ENCODE peak calls at places on chromosomes 4 and X, in five cellular contexts. F is gastrocnemius medialis, J is sigmoid colon, P is mucosa of descending colon, Q is mammary epithelial cell. Z is an unnamed sample.

GRCh38 chr4:168993724-168994510 is 16.1 kb downstream of the CBR4 start:
- DNase-seq in J (no peak), Q (peak; percentile 64), P (no peak), F (no peak), Z (no peak)

GRCh38 chrX:53255738-53256191 is 25.6 kb downstream of the IQSEC2 start:
- DNase-seq in P (no peak), J (peak; percentile 53), Q (no peak), F (no peak), Z (no peak)

GRCh38 chr4:111788046-111788642 is 357.1 kb upstream of the FAM241A start:
- DNase-seq in F (no peak), Q (no peak), J (no peak), P (no peak), Z (peak; percentile 48)

GRCh38 chr4:19455196-19455595 is 796.5 kb upstream of the SLIT2 start:
- DNase-seq in J (no peak), P (no peak), Q (no peak), F (no peak), Z (no peak)

GRCh38 chr4:101345271-101345595 is 2.1 kb downstream of the PPP3CA start:
- DNase-seq in P (no peak), F (no peak), J (no peak), Q (no peak), Z (no peak)

GRCh38 chrX:12771445-12772069 is 19.7 kb upstream of the PRPS2 start:
- DNase-seq in J (no peak), F (no peak), Q (no peak), P (peak; percentile 66), Z (peak; percentile 66)

GRCh38 chr4:168744021-168744420 is 247.2 kb downstream of the PALLD start:
- DNase-seq in J (no peak), Q (no peak), P (no peak), F (no peak), Z (no peak)

GRCh38 chrX:32877592-32877991 is 333.8 kb downstream of the DMD start:
- DNase-seq in F (no peak), Q (peak; percentile 87), J (no peak), P (no peak), Z (no peak)

GRCh38 chr4:185128272-185129119 is 14.6 kb upstream of the SLC25A4 start:
- DNase-seq in J (no peak), Q (peak; percentile 20), F (no peak), P (no peak), Z (peak; percentile 52)

DNA sequence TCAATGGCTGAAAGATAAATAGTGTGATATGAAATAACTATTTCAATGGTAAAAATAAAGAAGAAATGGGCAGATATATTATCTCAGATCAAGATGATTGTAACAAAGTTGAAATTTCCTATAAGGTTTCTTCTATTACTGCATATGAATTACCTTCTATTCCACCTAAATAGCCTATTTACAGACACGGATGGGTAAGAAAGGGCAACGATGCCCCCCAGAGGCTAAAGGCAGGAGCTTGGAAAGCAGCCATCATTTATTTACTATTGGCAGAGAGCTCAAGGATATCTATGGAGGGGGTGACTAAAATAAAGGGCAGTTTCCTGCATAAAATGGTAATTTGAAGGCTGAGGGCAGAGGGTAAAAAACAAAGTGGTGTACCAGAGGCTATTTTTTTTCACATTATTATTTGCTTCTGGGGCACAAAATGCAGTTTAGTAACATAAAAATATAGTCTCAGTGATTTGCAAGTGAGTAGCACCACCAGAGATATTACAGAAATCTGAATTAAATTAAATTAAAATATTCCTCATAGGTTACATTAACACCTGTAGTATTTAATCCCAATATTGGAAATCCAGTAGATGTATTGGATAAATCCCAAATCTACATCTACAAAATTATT is 123.1 kb downstream of the BTC start:
- DNase-seq in J (no peak), Q (peak; percentile 62), P (no peak), F (no peak), Z (peak; percentile 63)
- TF ChIP-seq CTCF in J (peak; percentile 42), Q (peak; percentile 89), P (no peak), F (no peak), Z (peak; percentile 34)

DNA sequence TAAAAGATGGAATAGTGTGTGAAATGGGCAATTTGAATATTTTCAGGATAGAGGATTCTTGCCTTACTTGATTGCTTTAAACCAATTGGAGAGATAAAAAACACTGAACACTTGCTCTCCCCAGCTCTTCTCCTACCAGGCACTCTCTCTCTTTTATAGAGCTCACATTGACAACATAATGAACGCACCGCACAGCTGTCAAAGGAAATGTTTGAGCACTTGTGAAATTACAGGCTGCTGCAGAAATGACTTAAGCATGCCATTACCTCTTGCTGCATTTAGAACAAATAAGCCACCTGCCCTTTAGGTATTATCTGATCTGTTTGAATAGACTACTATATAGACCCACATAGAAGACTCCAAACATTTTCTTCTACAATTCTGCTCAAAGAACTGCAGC is 227.7 kb downstream of the C4orf33 start:
- DNase-seq in Q (no peak), F (no peak), J (no peak), P (no peak), Z (no peak)
- TF ChIP-seq CTCF in Q (no peak), F (no peak), J (no peak), P (no peak), Z (no peak)

GRCh38 chrX:150127216-150127615 is 188.9 kb upstream of the EOLA2 start:
- DNase-seq in F (no peak), P (no peak), Q (no peak), J (no peak), Z (no peak)
- TF ChIP-seq CTCF in F (no peak), P (no peak), Q (no peak), J (no peak), Z (no peak)

DNA sequence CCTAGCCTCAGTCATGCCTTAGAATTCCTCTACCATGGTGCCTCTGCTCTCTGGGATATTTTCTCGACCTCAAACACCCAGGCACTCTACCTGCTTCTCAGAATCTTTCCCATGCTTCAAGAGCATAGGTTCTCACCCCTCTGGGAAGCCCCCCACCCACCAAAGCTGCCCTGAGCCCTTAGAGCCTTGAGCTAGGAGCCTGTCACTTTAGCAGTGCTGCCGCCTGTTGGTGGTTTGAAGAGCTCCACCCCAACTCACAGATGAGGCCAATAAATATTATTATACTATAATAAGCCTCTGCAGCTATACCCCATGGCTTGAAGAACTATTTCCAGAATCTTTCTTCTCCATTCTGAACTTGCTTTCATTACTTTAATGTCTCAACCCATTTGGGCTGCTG is 109.7 kb downstream of the RTL5 start:
- DNase-seq in Q (no peak), J (no peak), P (no peak), F (no peak), Z (no peak)
- TF ChIP-seq CTCF in Q (peak; percentile 36), J (peak; percentile 10), P (no peak), F (no peak), Z (peak; percentile 40)

GRCh38 chrX:119880552-119881437 is 9.2 kb downstream of the NDUFA1 start:
- DNase-seq in Q (peak; percentile 29), P (no peak), J (no peak), F (no peak), Z (peak; percentile 18)
- TF ChIP-seq CTCF in Q (peak; percentile 59), P (no peak), J (peak; percentile 43), F (peak; percentile 41), Z (peak; percentile 34)

DNA sequence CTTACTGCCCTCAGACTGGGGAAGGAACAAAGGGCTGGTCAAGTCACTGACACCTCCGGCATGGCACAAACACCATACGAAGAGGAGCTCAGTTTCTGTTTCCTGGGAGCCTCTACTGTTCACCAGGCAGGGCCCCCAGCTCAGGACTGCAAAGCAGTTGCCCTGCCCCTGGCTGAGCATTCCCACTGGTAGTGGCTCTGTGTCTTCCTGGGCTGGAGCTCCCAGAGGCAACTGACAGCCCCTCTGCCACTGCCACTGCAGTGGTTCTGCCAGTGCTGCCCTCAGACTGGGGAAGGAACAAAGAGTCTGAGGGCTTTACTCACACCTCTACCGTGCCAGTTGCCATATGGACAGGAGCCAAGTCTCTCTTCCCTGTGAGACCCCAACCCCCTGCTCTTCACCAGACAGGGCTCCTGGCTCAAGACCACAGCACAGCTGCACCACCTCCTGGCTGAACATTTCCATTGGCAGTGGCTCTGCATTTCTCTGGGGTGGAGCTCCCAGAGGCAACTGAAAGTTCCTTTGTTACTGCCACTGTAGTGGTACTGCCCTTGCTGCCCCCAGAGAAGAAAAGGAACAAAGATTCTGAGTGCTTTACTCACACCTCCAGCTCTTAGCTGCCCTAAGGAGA is 67.9 kb downstream of the SMARCA5 start:
- DNase-seq in J (no peak), P (no peak), Q (no peak), F (no peak), Z (no peak)
- TF ChIP-seq CTCF in J (no peak), P (no peak), Q (no peak), F (no peak), Z (no peak)

DNA sequence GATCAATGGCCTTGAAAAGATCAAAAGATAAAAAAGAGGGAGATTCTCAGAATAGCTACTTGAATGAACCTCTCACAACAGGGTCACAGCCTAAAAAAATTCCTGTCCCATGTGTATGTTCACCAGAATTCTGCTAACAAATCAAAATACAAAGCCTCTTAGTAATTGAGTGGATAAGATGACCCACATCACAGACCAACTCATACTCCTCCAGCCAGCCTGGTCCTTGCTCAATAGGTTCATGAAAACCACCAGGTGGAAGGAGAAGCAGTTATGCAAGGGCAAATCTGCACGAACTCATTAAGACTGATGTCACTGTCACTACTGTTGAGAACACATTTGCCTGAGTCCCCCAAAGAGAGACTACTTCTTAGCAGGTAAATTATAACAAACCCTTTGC is 21.5 kb downstream of the WDFY3 start:
- DNase-seq in P (no peak), Q (peak; percentile 65), F (no peak), J (no peak), Z (no peak)
- TF ChIP-seq CTCF in P (no peak), Q (no peak), F (no peak), J (no peak), Z (no peak)